ENCODE peak calls at places on chromosome 17, in four cellular contexts. U is GOT3, H is transverse colon, Y is tibial artery. N is an unnamed sample.

GRCh38 chr17:1909985-1910384 is 80.2 kb downstream of the RPA1 start:
- DNase-seq in U (no peak), H (no peak), Y (no peak), N (no peak)

GRCh38 chr17:39144414-39144813 is 7.0 kb downstream of the PLXDC1 start:
- DNase-seq in U (no peak), H (peak), Y (peak), N (peak)

GRCh38 chr17:75455896-75456416 is 479 bp upstream of the TMEM94 start:
- DNase-seq in U (no peak), H (peak), Y (peak), N (no peak)

GRCh38 chr17:8725881-8726280 is 18.8 kb downstream of the CCDC42 start:
- DNase-seq in U (no peak), H (no peak), Y (no peak), N (no peak)

GRCh38 chr17:79991924-79992656 is 43.6 kb downstream of the TBC1D16 start:
- DNase-seq in U (no peak), H (peak), Y (no peak), N (peak)

GRCh38 chr17:2177235-2177811 is 122.4 kb downstream of the HIC1 start:
- DNase-seq in U (no peak), H (no peak), Y (no peak), N (peak)

GRCh38 chr17:65249774-65250173 is 112.6 kb downstream of the RGS9 start:
- DNase-seq in U (no peak), H (no peak), Y (no peak), N (no peak)

GRCh38 chr17:570403-570802 is 144.2 kb downstream of the VPS53 start:
- DNase-seq in U (no peak), H (no peak), Y (no peak), N (no peak)

GRCh38 chr17:29590979-29591736 is 1.7 kb upstream of the GIT1 start:
- DNase-seq in U (no peak), H (peak), Y (peak), N (no peak)

GRCh38 chr17:79655672-79656290 is 44.9 kb upstream of the RBFOX3 start:
- DNase-seq in U (no peak), H (no peak), Y (no peak), N (peak)

GRCh38 chr17:42655528-42655927 is 3.6 kb upstream of the TUBG2 start:
- DNase-seq in U (no peak), H (no peak), Y (no peak), N (no peak)